ENCODE peak calls at places on chromosomes 12 and 14, in four cellular contexts. R is WTC11, F is Calu3, M is lung. L is an unnamed sample.
A peak's percentile ranks its signal among the peaks of the same experiment; 100 is the strongest.

GRCh38 chr14:62304172-62304571 is 542.0 kb downstream of the SNAPC1 start:
- DNase-seq in R (no peak), F (peak; percentile 21), M (no peak), L (no peak)

GRCh38 chr14:64973026-64973442 is 898 bp upstream of the RAB15 start:
- DNase-seq in R (no peak), F (no peak), M (no peak), L (no peak)

GRCh38 chr12:24551368-24551767 is 397.5 kb downstream of the BCAT1 start:
- DNase-seq in R (no peak), F (no peak), M (no peak), L (no peak)

GRCh38 chr12:92608418-92609091 is 94.2 kb upstream of the PLEKHG7 start:
- DNase-seq in R (no peak), F (peak; percentile 13), M (no peak), L (no peak)

GRCh38 chr14:51444381-51445000 is 204.4 kb downstream of the TMX1 start:
- DNase-seq in R (no peak), F (no peak), M (no peak), L (no peak)

GRCh38 chr12:109759595-109759994 is 46.0 kb downstream of the FAM222A start:
- DNase-seq in R (peak; percentile 11), F (no peak), M (no peak), L (peak; percentile 1)

GRCh38 chr14:99026471-99026870 is 245.5 kb downstream of the BCL11B start:
- DNase-seq in R (no peak), F (no peak), M (no peak), L (no peak)

GRCh38 chr14:97381309-97381708 is 584.1 kb downstream of the VRK1 start:
- DNase-seq in R (no peak), F (no peak), M (no peak), L (no peak)

GRCh38 chr12:82359115-82359478 is 768 bp downstream of the METTL25 start:
- DNase-seq in R (peak; percentile 48), F (peak; percentile 16), M (no peak), L (no peak)

GRCh38 chr12:123801573-123802178 is 39.6 kb downstream of the DNAH10 start:
- DNase-seq in R (no peak), F (no peak), M (no peak), L (no peak)

GRCh38 chr12:10214131-10214876 is 1.6 kb downstream of the GABARAPL1 start:
- DNase-seq in R (no peak), F (peak; percentile 11), M (no peak), L (no peak)

GRCh38 chr12:68310370-68310769 is 21.8 kb downstream of the MDM1 start:
- DNase-seq in R (no peak), F (no peak), M (no peak), L (no peak)

GRCh38 chr12:1629338-1630080 is 478 bp downstream of the WNT5B start:
- DNase-seq in R (peak; percentile 77), F (peak; percentile 9), M (no peak), L (peak; percentile 32)

DNA sequence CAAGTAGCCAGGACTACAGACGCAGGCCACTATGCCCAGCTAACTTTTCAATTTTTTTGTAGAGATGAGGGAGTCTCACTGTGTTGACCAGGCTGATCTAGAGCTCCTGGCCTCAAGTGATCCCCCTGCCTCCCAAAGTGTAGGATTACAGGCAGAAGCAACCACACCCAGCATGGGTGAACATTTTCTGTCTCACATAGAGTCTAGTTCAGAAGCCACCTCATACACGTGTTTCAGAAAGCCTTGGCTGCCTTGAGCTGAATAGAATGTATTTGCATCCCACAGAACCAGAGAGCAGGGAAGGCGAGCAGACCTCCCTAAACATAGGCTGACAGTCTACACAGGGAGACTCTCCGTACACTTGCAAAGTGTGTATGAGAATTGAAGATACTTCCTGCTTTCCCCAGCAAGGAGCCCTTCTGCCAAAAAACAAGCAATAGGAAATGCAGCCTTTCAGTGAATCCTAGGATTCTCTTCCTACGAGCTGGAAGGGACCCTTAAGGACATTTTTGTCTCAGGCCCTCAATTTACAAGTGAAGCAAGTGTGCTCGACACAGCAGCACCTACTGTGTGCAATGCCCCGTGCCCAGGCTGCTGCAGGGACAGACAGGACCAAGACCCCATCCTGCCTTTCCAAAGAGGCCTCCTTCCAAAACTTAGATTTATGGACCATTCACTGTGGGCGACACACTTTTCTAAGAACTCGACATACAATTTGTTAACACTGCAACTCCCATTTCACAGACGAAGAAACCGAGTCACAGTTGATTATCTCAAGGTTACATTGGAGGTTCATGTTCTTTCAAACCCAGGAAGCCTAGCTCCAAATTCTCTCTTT is 11.2 kb downstream of the NUAK1 start:
- DNase-seq in R (no peak), F (no peak), M (no peak), L (no peak)
- TF ChIP-seq CTCF in R (no peak), F (no peak), M (no peak), L (no peak)

DNA sequence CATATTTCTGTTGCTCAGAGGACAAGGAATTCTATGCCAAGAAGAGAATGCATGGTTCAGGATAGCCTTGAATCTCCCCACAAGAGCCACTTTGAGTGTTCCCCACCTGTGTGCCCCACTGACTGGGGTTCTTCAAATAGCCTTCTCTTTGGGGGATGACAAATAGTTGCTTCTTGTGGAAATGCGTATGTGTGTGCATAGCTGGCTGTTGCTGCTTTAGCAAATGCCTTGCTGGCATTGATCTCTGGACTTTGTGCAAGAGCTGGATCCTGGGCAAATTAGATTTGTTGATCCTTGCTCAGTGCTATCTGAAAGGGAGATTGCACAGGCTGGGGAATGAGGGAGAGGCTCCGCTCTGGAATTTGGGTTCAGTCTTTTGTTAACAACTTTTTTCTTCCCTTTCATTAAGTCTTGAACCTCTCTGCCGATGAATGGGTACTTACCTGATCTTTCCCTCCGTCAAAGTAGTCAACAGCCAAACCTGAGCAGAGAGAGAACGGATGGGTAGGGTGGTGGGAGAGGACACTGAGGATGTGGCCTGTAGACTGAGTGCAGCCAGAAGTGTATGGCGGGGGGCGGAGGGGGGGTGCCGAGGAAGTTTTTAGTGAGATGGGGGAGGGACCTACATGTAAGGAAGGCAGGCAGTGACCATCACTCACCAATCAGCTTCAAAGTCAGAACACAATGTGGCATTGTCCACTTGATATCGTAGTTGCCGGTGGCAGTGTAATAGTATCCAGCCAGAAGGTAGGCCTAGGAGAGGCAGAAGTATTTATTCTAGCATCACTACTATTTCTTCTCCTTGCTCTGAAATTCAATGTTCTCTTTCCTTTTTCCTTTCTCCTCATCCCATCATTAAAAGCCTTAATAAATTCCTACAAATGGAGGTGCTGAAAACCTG is 10.7 kb downstream of the EMG1 start:
- DNase-seq in R (no peak), F (no peak), M (no peak), L (no peak)
- TF ChIP-seq CTCF in R (no peak), F (no peak), M (no peak), L (no peak)

GRCh38 chr12:4957781-4958180 is 48.1 kb downstream of the KCNA1 start:
- DNase-seq in R (no peak), F (no peak), M (no peak), L (no peak)

GRCh38 chr12:4959381-4959780 is 49.7 kb downstream of the KCNA1 start:
- DNase-seq in R (no peak), F (no peak), M (no peak), L (no peak)

GRCh38 chr12:4960547-4960946 is 50.8 kb downstream of the KCNA1 start:
- DNase-seq in R (no peak), F (no peak), M (no peak), L (no peak)

GRCh38 chr12:4960030-4960429 is 50.3 kb downstream of the KCNA1 start:
- DNase-seq in R (no peak), F (no peak), M (no peak), L (no peak)

DNA sequence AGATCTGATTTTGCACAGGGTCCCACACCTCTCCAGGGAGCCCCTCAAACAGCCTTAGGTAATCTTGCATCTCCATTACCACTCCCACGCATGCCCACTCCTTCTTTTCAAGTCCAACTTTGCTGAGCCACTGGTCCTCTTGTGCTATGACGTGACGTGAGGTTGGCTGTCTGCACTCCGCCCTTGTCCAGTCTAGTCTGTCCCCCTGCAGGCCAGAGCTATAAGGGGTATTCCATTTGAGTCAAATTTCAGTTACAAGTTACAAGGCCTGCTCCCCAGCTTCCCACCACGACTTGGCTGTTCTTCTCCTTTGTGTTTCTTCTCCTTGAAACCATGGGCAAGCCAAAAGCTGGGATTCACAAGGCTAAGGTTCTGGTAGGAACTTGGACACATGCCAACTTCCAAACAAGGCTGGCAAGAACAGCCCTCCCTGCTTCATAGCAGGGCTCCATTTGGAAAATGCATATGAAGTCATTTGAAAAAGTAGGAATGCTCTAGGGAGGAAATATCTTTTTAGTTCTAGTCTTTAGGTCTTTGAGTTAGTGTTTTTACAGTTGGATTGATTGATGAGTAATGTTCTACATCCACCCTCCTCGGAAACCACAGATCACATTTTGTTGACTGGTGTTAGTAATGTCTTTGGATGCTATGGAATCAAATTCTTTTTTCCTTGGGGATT is 49.1 kb downstream of the KCNA1 start:
- DNase-seq in R (no peak), F (no peak), M (no peak), L (no peak)
- TF ChIP-seq CTCF in R (no peak), F (no peak), M (no peak), L (no peak)

GRCh38 chr14:101182476-101182875 is 279.0 kb upstream of the RTL1 start:
- DNase-seq in R (no peak), F (no peak), M (no peak), L (no peak)

GRCh38 chr14:101184104-101184455 is 280.6 kb upstream of the RTL1 start:
- DNase-seq in R (no peak), F (no peak), M (peak; percentile 22), L (no peak)

GRCh38 chr14:101185081-101185835 is 281.7 kb upstream of the RTL1 start:
- DNase-seq in R (no peak), F (no peak), M (peak; percentile 25), L (no peak)

GRCh38 chr14:101184562-101184961 is 281.0 kb upstream of the RTL1 start:
- DNase-seq in R (no peak), F (no peak), M (no peak), L (no peak)

GRCh38 chr14:101183376-101184103 is 280.0 kb upstream of the RTL1 start:
- DNase-seq in R (peak; percentile 86), F (peak; percentile 22), M (peak; percentile 28), L (no peak)
- TF ChIP-seq CTCF in R (peak; percentile 40), F (no peak), M (no peak), L (no peak)

DNA sequence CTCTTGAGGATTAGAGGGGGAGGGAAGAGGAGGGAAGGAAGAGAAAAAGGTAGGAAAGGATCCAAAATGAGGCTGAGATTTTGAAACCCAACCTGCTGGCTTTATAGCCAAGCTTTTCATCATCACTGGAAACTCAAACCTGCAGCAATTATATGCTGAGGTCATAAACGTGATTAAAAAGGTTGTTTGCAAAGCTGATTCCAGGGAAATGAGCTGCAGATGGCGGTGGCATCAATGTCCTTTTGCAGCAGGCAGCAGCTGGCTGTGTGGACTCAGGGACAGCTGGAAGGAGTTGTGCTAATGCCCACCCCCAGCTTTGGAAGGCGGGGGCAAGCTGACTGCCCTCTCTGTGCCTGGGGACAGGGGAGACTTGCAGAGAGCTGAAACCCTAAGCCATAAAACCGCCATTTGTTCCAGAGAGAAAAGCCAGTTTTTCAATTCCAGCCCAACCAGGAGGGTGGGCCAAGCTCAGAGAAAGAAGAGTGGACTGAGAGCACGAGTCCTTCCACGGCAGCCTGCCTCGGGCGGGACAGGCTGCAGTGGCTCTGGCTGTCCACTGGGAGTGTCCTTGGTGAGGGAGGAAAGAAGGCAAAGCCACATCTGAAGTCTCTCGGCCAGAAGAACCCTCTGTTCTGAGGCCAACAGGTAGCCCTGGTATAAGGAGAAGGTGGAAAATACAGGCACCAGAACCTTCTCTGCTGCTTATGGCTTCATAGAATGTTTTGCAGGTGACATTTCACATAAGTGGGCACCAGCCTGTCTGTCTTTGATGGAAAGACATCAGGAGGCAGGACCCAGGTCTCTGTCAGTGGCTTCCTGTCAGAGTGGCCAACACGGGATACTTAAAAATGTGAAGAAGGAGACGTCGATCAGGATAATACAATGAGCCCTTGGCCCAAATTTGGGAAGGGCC is 90.7 kb downstream of the SINHCAF start:
- DNase-seq in R (peak; percentile 61), F (peak; percentile 64), M (no peak), L (no peak)
- TF ChIP-seq CTCF in R (peak; percentile 38), F (peak; percentile 67), M (no peak), L (no peak)

L was measured in activated B cell treated with CpG ODN at 0.5 μM for 24 hours.